ENCODE peak calls at places on chromosomes 12 and 14, in four cellular contexts. One of them, this sample, is unnamed.

GRCh38 chr14:96501383-96501745 is 818 bp upstream of the PAPOLA start:
- DNase-seq in A549: no peak
- DNase-seq in IMR-90: no peak
- DNase-seq in K562: no peak
- DNase-seq in this sample: no peak

GRCh38 chr12:12008931-12009611 is 61.7 kb upstream of the BCL2L14 start:
- DNase-seq in K562: no peak
- DNase-seq in IMR-90: peak; percentile 31
- DNase-seq in A549: no peak
- DNase-seq in this sample: no peak

GRCh38 chr14:78501901-78502300 is 331.7 kb downstream of the NRXN3 start:
- DNase-seq in K562: no peak
- DNase-seq in A549: peak; percentile 0
- DNase-seq in IMR-90: no peak
- DNase-seq in this sample: no peak

GRCh38 chr12:6288235-6288634 is 22.2 kb upstream of the PLEKHG6 start:
- DNase-seq in IMR-90: peak; percentile 88
- DNase-seq in A549: no peak
- DNase-seq in K562: no peak
- DNase-seq in this sample: no peak

GRCh38 chr12:51591020-51591901 is at the start of gene SCN8A:
- DNase-seq in K562: peak; percentile 49
- DNase-seq in A549: peak; percentile 61
- DNase-seq in IMR-90: peak; percentile 56
- DNase-seq in this sample: peak; percentile 73

GRCh38 chr12:93924367-93924766 is 224.0 kb upstream of the PLXNC1 start:
- DNase-seq in A549: no peak
- DNase-seq in K562: no peak
- DNase-seq in IMR-90: no peak
- DNase-seq in this sample: no peak

GRCh38 chr12:97048421-97049035 is 141.5 kb downstream of the NEDD1 start:
- DNase-seq in K562: no peak
- DNase-seq in A549: no peak
- DNase-seq in IMR-90: no peak
- DNase-seq in this sample: no peak

GRCh38 chr12:74900232-74900631 is 309.4 kb downstream of the KCNC2 start:
- DNase-seq in IMR-90: no peak
- DNase-seq in K562: no peak
- DNase-seq in A549: no peak
- DNase-seq in this sample: no peak

GRCh38 chr12:49983892-49984291 is 11.1 kb downstream of the AQP6 start:
- DNase-seq in K562: peak; percentile 80
- DNase-seq in A549: no peak
- DNase-seq in IMR-90: peak; percentile 92
- DNase-seq in this sample: no peak

GRCh38 chr14:103118019-103118662 is 5.1 kb upstream of the TNFAIP2 start:
- DNase-seq in K562: peak; percentile 66
- DNase-seq in IMR-90: peak; percentile 35
- DNase-seq in A549: no peak
- DNase-seq in this sample: no peak

GRCh38 chr14:76309572-76310551 is 66.1 kb upstream of the ESRRB start:
- DNase-seq in K562: no peak
- DNase-seq in A549: no peak
- DNase-seq in IMR-90: no peak
- DNase-seq in this sample: peak; percentile 38

GRCh38 chr12:20863056-20863455 is 52.6 kb downstream of the SLCO1B3 start:
- DNase-seq in K562: no peak
- DNase-seq in A549: no peak
- DNase-seq in IMR-90: no peak
- DNase-seq in this sample: no peak

GRCh38 chr14:52025310-52025709 is 36.0 kb downstream of the RTRAF start:
- DNase-seq in IMR-90: peak; percentile 98
- DNase-seq in A549: no peak
- DNase-seq in K562: no peak
- DNase-seq in this sample: no peak

GRCh38 chr12:111757361-111758119 is 9.2 kb upstream of the ALDH2 start:
- DNase-seq in A549: no peak
- DNase-seq in IMR-90: peak; percentile 65
- DNase-seq in K562: peak; percentile 24
- DNase-seq in this sample: no peak

GRCh38 chr14:79354336-79354735 is 857.0 kb downstream of the DIO2 start:
- DNase-seq in K562: no peak
- DNase-seq in A549: no peak
- DNase-seq in IMR-90: peak; percentile 18
- DNase-seq in this sample: no peak

GRCh38 chr12:27549801-27550652 is 26.0 kb downstream of the PPFIBP1 start:
- DNase-seq in A549: peak; percentile 95
- DNase-seq in K562: peak; percentile 72
- DNase-seq in IMR-90: peak; percentile 97
- DNase-seq in this sample: peak; percentile 53

GRCh38 chr14:62126885-62127478 is 364.8 kb downstream of the SNAPC1 start:
- DNase-seq in IMR-90: peak; percentile 72
- DNase-seq in K562: peak; percentile 34
- DNase-seq in A549: peak; percentile 58
- DNase-seq in this sample: peak; percentile 49

GRCh38 chr12:103841690-103842584 is 903 bp upstream of the NT5DC3 start:
- DNase-seq in A549: peak; percentile 85
- DNase-seq in IMR-90: peak; percentile 76
- DNase-seq in K562: peak; percentile 83
- DNase-seq in this sample: peak; percentile 30

GRCh38 chr12:24778486-24779304 is 170.2 kb downstream of the BCAT1 start:
- DNase-seq in A549: peak; percentile 42
- DNase-seq in IMR-90: peak; percentile 75
- DNase-seq in K562: peak; percentile 68
- DNase-seq in this sample: peak; percentile 26

GRCh38 chr14:51118993-51119392 is 24.1 kb upstream of the TRIM9 start:
- DNase-seq in A549: no peak
- DNase-seq in K562: no peak
- DNase-seq in IMR-90: no peak
- DNase-seq in this sample: no peak

GRCh38 chr12:113174461-113175384 is 10.6 kb downstream of the DDX54 start:
- DNase-seq in K562: peak; percentile 79
- DNase-seq in IMR-90: peak; percentile 52
- DNase-seq in A549: peak; percentile 68
- DNase-seq in this sample: peak; percentile 79

GRCh38 chr12:124804011-124804621 is 59.5 kb downstream of the SCARB1 start:
- DNase-seq in A549: peak; percentile 80
- DNase-seq in IMR-90: peak; percentile 13
- DNase-seq in K562: peak; percentile 69
- DNase-seq in this sample: peak; percentile 73

GRCh38 chr12:26530461-26530860 is 302.5 kb downstream of the ITPR2 start:
- DNase-seq in A549: no peak
- DNase-seq in IMR-90: no peak
- DNase-seq in K562: no peak
- DNase-seq in this sample: no peak

GRCh38 chr14:64388533-64389243 is 535 bp downstream of the MTHFD1 start:
- DNase-seq in A549: no peak
- DNase-seq in K562: peak; percentile 11
- DNase-seq in IMR-90: peak; percentile 30
- DNase-seq in this sample: no peak

GRCh38 chr12:22339691-22340090 is 5.2 kb upstream of the ST8SIA1 start:
- DNase-seq in K562: no peak
- DNase-seq in A549: no peak
- DNase-seq in IMR-90: no peak
- DNase-seq in this sample: no peak

GRCh38 chr12:9760699-9761406 is at the start of gene CD69:
- DNase-seq in A549: no peak
- DNase-seq in K562: peak; percentile 86
- DNase-seq in IMR-90: no peak
- DNase-seq in this sample: no peak

GRCh38 chr14:79144891-79145290 is 974.7 kb downstream of the NRXN3 start:
- DNase-seq in K562: no peak
- DNase-seq in IMR-90: peak; percentile 24
- DNase-seq in A549: no peak
- DNase-seq in this sample: no peak

GRCh38 chr12:65106948-65107347 is 14.2 kb downstream of the WIF1 start:
- DNase-seq in A549: peak; percentile 15
- DNase-seq in IMR-90: peak; percentile 3
- DNase-seq in K562: no peak
- DNase-seq in this sample: no peak

GRCh38 chr12:62832027-62832426 is 102.9 kb downstream of the PPM1H start:
- DNase-seq in K562: no peak
- DNase-seq in A549: no peak
- DNase-seq in IMR-90: no peak
- DNase-seq in this sample: no peak

GRCh38 chr14:92135269-92135668 is 13.5 kb downstream of the CPSF2 start:
- DNase-seq in K562: peak; percentile 9
- DNase-seq in IMR-90: peak; percentile 59
- DNase-seq in A549: peak; percentile 59
- DNase-seq in this sample: no peak
- TF ChIP-seq BHLHE40 in K562: no peak
- TF ChIP-seq BHLHE40 in IMR-90: no peak
- TF ChIP-seq BHLHE40 in A549: no peak
- TF ChIP-seq BHLHE40 in this sample: no peak

GRCh38 chr12:110105961-110106540 is 18.1 kb upstream of the IFT81 start:
- DNase-seq in IMR-90: no peak
- DNase-seq in K562: no peak
- DNase-seq in A549: no peak
- DNase-seq in this sample: no peak

GRCh38 chr12:110104188-110104969 is 19.8 kb upstream of the IFT81 start:
- DNase-seq in K562: no peak
- DNase-seq in IMR-90: peak; percentile 35
- DNase-seq in A549: no peak
- DNase-seq in this sample: no peak

GRCh38 chr12:110100315-110100970 is 23.7 kb upstream of the IFT81 start:
- DNase-seq in IMR-90: peak; percentile 78
- DNase-seq in K562: peak; percentile 84
- DNase-seq in A549: peak; percentile 84
- DNase-seq in this sample: peak; percentile 68

GRCh38 chr12:110105159-110105558 is 19.0 kb upstream of the IFT81 start:
- DNase-seq in IMR-90: no peak
- DNase-seq in K562: no peak
- DNase-seq in A549: no peak
- DNase-seq in this sample: no peak

GRCh38 chr12:110102255-110102654 is 21.9 kb upstream of the IFT81 start:
- DNase-seq in A549: peak; percentile 98
- DNase-seq in IMR-90: peak; percentile 64
- DNase-seq in K562: peak; percentile 87
- DNase-seq in this sample: peak; percentile 70
- TF ChIP-seq BHLHE40 in A549: no peak
- TF ChIP-seq BHLHE40 in IMR-90: no peak
- TF ChIP-seq BHLHE40 in K562: no peak
- TF ChIP-seq BHLHE40 in this sample: no peak

DNA sequence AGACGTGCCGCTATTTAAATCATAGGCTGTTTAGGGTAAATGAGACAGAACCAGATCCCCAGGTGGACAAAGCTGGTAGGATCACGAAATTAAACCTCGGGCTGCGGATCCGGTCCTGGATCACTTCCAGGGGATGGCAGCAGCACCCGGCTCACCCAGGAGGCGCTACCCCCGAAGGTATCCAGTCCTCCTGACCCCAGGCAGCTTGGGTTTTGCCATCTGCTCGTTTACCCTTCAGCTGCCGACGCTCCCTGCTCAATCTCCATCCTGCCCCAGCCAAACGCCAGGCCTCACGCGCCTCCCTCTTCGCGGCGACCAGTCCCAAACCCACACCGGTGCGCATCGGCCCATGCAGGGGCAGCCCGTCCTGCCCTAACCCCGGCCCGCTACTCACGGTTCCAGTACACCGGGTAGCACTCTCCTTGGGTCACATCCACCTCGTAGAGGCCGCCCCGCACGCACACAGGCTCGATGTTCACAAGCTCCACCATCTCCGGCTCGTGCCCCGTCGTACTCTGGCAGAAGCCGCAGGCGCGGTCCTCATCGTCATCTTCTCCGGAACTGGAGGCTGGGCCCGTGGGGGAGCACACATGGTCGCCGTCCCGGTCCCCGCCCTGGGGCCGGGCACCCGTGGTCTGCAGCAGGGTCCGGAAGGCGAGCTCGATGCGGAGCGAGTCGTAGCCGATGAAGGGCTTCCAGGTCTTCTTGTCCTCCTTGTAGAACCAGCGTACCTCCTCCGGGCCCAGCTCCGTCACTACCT is 1.1 kb downstream of the DDHD1 start:
- DNase-seq in A549: peak; percentile 68
- DNase-seq in K562: peak; percentile 34
- DNase-seq in IMR-90: peak; percentile 35
- DNase-seq in this sample: peak; percentile 65
- TF ChIP-seq BHLHE40 in A549: no peak
- TF ChIP-seq BHLHE40 in K562: no peak
- TF ChIP-seq BHLHE40 in IMR-90: no peak
- TF ChIP-seq BHLHE40 in this sample: no peak

GRCh38 chr14:100156776-100157175 is 2.7 kb downstream of the DEGS2 start:
- DNase-seq in IMR-90: no peak
- DNase-seq in K562: no peak
- DNase-seq in A549: no peak
- DNase-seq in this sample: no peak
- TF ChIP-seq BHLHE40 in IMR-90: no peak
- TF ChIP-seq BHLHE40 in K562: no peak
- TF ChIP-seq BHLHE40 in A549: no peak
- TF ChIP-seq BHLHE40 in this sample: no peak

GRCh38 chr12:101038289-101038871 is 171.7 kb downstream of the SLC5A8 start:
- DNase-seq in K562: no peak
- DNase-seq in IMR-90: peak; percentile 19
- DNase-seq in A549: no peak
- DNase-seq in this sample: no peak
- TF ChIP-seq BHLHE40 in K562: no peak
- TF ChIP-seq BHLHE40 in IMR-90: no peak
- TF ChIP-seq BHLHE40 in A549: no peak
- TF ChIP-seq BHLHE40 in this sample: no peak

GRCh38 chr12:132211811-132212210 is 67.6 kb downstream of the NOC4L start:
- DNase-seq in A549: no peak
- DNase-seq in IMR-90: no peak
- DNase-seq in K562: no peak
- DNase-seq in this sample: no peak
- TF ChIP-seq BHLHE40 in A549: no peak
- TF ChIP-seq BHLHE40 in IMR-90: no peak
- TF ChIP-seq BHLHE40 in K562: no peak
- TF ChIP-seq BHLHE40 in this sample: no peak

GRCh38 chr14:44798386-44799242 is 163.1 kb downstream of the KLHL28 start:
- DNase-seq in IMR-90: no peak
- DNase-seq in A549: no peak
- DNase-seq in K562: no peak
- DNase-seq in this sample: no peak

DNA sequence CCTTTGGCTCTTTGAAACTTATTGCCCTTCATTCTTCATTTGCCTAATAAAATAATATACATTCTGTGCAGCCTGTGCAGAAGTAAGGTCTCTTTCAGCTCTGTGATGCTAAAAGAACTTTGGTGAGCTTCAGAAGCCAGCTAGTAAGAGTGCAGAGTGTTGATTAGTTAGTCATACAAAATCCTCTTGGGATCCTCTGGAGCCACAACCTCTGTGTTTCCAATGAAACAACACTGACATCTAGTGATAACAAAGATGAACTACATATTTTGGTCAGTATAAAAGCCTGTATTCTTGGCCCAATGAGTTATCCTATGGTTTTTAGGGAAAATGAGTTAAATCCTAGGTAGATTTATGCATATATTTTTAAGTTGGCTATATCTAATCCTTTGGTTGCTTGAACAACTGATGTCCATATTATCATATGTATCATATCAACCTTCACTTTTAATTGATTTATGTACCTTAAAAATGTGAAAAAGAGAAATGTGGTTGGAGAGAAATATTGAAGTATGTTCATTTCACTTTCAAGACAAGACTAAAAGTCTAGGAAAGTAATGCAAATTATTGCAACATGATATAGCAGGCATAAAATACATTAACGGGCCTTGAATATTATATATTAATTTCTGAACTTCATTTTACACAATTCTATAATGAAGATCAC is 158.4 kb downstream of the KLHL28 start:
- DNase-seq in IMR-90: peak; percentile 64
- DNase-seq in K562: peak; percentile 40
- DNase-seq in A549: peak; percentile 60
- DNase-seq in this sample: peak; percentile 48
- TF ChIP-seq BHLHE40 in IMR-90: no peak
- TF ChIP-seq BHLHE40 in K562: no peak
- TF ChIP-seq BHLHE40 in A549: no peak
- TF ChIP-seq BHLHE40 in this sample: no peak